ENCODE peak calls at places on chromosomes 1 and 21, in seven cellular contexts. C is effector memory CD4-positive, alpha-beta T cell; G is left ventricle myocardium inferior; V is lower lobe of right lung; L is hepatocyte; K is uterus; X is colonic mucosa. B is an unnamed sample.

GRCh38 chr1:241779897-241780296 is 68.1 kb upstream of the EXO1 start:
- DNase-seq in C (no peak), G (no peak), V (no peak), L (no peak), K (no peak), X (no peak), B (no peak)

GRCh38 chr1:82269466-82269865 is 468.7 kb downstream of the ADGRL2 start:
- DNase-seq in C (no peak), G (no peak), V (no peak), L (peak; percentile 28), K (no peak), X (no peak), B (no peak)

GRCh38 chr1:181117648-181118449 is 29.3 kb downstream of the IER5 start:
- DNase-seq in C (no peak), G (no peak), V (peak; percentile 87), L (peak; percentile 69), K (no peak), X (no peak), B (no peak)

GRCh38 chr1:30109853-30110252 is 613.5 kb downstream of the MATN1 start:
- DNase-seq in C (no peak), G (no peak), V (no peak), L (no peak), K (peak; percentile 51), X (no peak), B (no peak)

GRCh38 chr1:6612641-6613360 is 730 bp upstream of the PHF13 start:
- DNase-seq in C (peak; percentile 8), G (peak; percentile 36), V (peak; percentile 74), L (peak; percentile 82), K (no peak), X (peak; percentile 65), B (no peak)

GRCh38 chr1:245211035-245211749 is 56.4 kb downstream of the KIF26B start:
- DNase-seq in C (no peak), G (no peak), V (no peak), L (no peak), K (no peak), X (no peak), B (no peak)

GRCh38 chr1:24705260-24706073 is 39.8 kb upstream of the CLIC4 start:
- DNase-seq in C (peak; percentile 11), G (peak; percentile 82), V (peak; percentile 89), L (peak; percentile 94), K (peak; percentile 81), X (peak; percentile 88), B (no peak)

GRCh38 chr1:97986041-97987005 is 65.5 kb upstream of the DPYD start:
- DNase-seq in C (no peak), G (no peak), V (no peak), L (no peak), K (no peak), X (no peak), B (peak; percentile 15)

GRCh38 chr1:225474986-225475820 is 47.4 kb upstream of the LBR start:
- DNase-seq in C (peak; percentile 57), G (peak; percentile 59), V (peak; percentile 80), L (peak; percentile 79), K (peak; percentile 59), X (peak; percentile 58), B (peak; percentile 80)

GRCh38 chr1:205091043-205091740 is 6.9 kb upstream of the TMEM81 start:
- DNase-seq in C (no peak), G (no peak), V (no peak), L (no peak), K (no peak), X (no peak), B (no peak)

GRCh38 chr1:180530501-180530900 is 28.1 kb upstream of the ACBD6 start:
- DNase-seq in C (no peak), G (no peak), V (peak; percentile 58), L (peak; percentile 43), K (peak; percentile 27), X (peak; percentile 20), B (no peak)

GRCh38 chr1:22745675-22746585 is 35.3 kb downstream of the EPHB2 start:
- DNase-seq in C (no peak), G (no peak), V (no peak), L (peak; percentile 57), K (no peak), X (peak; percentile 83), B (no peak)

GRCh38 chr1:245153645-245154428 is 948 bp upstream of the KIF26B start:
- DNase-seq in C (no peak), G (no peak), V (peak; percentile 51), L (peak; percentile 44), K (no peak), X (peak; percentile 19), B (peak; percentile 12)

GRCh38 chr1:12604114-12604874 is 13.7 kb downstream of the DHRS3 start:
- DNase-seq in C (peak; percentile 41), G (peak; percentile 42), V (no peak), L (peak; percentile 90), K (peak; percentile 70), X (peak; percentile 55), B (peak; percentile 76)

GRCh38 chr1:92795166-92795565 is 10.3 kb upstream of the EVI5 start:
- DNase-seq in C (no peak), G (no peak), V (no peak), L (no peak), K (no peak), X (no peak), B (no peak)

GRCh38 chr1:20110679-20111078 is 8.7 kb downstream of the PLA2G2D start:
- DNase-seq in C (no peak), G (no peak), V (no peak), L (no peak), K (peak; percentile 66), X (no peak), B (no peak)

GRCh38 chr1:31934706-31935629 is 3.2 kb downstream of the PTP4A2 start:
- DNase-seq in C (no peak), G (no peak), V (no peak), L (peak; percentile 49), K (no peak), X (peak; percentile 67), B (no peak)

GRCh38 chr1:111441573-111442192 is 7.4 kb downstream of the WDR77 start:
- DNase-seq in C (peak; percentile 37), G (no peak), V (no peak), L (peak; percentile 43), K (no peak), X (peak; percentile 29), B (peak; percentile 72)

GRCh38 chr21:38814126-38815059 is 8.7 kb downstream of the ETS2 start:
- DNase-seq in C (no peak), G (no peak), V (no peak), L (no peak), K (no peak), X (peak; percentile 41), B (no peak)

GRCh38 chr1:218817747-218818146 is 355.9 kb upstream of the LYPLAL1 start:
- DNase-seq in C (no peak), G (no peak), V (no peak), L (peak; percentile 37), K (no peak), X (no peak), B (no peak)

GRCh38 chr1:223844962-223845809 is 561 bp downstream of the TP53BP2 start:
- DNase-seq in C (peak; percentile 64), G (peak; percentile 58), V (peak; percentile 77), L (peak; percentile 86), K (peak; percentile 57), X (peak; percentile 57), B (peak; percentile 72)

GRCh38 chr1:201361652-201362504 is 15.6 kb downstream of the TNNT2 start:
- DNase-seq in C (no peak), G (peak; percentile 19), V (peak; percentile 50), L (peak; percentile 71), K (no peak), X (peak; percentile 38), B (no peak)

GRCh38 chr1:21594935-21595897 is 73.9 kb downstream of the RAP1GAP start:
- DNase-seq in C (peak; percentile 17), G (peak; percentile 59), V (peak; percentile 86), L (peak; percentile 67), K (no peak), X (peak; percentile 68), B (peak; percentile 4)

DNA sequence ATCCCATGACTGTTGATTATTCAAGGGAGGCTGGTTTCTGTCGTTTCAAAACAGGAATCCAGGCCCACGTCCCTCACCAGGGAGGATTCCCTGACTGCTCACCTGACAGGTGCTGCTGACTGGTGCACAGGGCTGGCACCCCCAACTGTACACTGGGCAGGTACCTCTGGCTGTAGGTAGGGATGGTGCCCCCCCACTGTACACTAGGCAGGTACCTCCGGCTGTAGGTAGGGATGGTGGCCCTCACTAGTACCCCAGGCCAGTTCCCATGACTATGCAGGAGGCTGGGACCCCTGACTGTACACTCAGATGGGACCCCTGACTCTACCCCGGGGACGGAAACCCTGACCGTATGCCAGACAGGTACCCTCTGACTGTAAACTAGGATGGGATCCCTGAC is 33.6 kb upstream of the PDE9A start:
- DNase-seq in C (no peak), G (no peak), V (no peak), L (no peak), K (peak; percentile 9), X (no peak), B (no peak)
- H3K27ac ChIP-seq in C (no peak overlapping the region), G (no peak overlapping the region), V (no peak overlapping the region), L (no peak overlapping the region), K (no peak overlapping the region), X (no peak overlapping the region), B (no peak overlapping the region)

DNA sequence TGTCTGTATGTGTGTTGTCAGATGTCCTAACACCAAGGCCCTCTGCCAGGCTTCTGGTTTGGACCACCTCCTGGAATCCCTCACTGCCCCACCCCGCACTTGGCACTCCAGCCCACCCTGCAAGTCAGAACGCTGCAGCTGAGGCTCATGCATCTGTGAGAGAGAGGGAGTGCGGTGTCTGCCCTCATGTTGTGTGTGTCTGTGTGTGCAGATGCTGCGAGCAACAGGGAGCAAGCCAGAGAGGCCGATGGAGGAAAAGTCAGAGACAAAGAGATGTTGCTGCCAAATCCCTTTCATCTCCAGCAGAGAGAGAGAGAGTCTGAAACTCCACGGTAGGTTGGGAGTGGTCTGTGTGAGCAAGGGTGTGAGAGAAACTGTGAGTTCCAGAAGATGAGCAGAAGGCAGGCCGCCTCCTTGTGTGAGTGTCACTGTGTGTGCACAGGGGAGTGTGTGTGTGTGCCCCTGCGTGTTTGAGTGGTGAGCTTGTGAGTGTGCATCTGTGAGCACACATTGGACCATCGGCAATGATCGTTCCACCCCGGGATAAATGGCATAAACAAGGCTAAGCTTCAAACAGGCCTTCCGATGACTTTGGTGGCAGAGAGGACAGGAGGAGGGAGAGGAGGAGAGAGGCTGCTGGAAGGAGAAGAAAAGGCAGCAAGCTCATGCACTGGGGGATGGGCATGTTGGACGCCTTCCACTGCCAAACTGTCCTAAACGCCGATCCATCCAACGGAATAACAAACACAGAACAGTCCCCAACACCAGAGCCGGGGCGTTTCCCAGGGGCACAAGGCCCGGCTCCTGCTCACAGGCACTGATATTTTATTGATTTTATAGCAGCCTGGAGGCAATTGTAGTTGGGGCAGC is 99.2 kb upstream of the GRIK3 start:
- DNase-seq in C (no peak), G (no peak), V (no peak), L (peak; percentile 9), K (no peak), X (no peak), B (no peak)
- H3K4me1 ChIP-seq in C (no peaks in the 10 kb centered on the region), G (no peaks in the 10 kb centered on the region), V (no peaks in the 10 kb centered on the region), L (no peaks in the 10 kb centered on the region), K (no peaks in the 10 kb centered on the region), X (no peaks in the 10 kb centered on the region), B (no peaks in the 10 kb centered on the region)

GRCh38 chr1:234586892-234587445 is 23.0 kb downstream of the IRF2BP2 start:
- DNase-seq in C (no peak), G (no peak), V (no peak), L (no peak), K (no peak), X (no peak), B (no peak)
- H3K27ac ChIP-seq in C (no peak overlapping the region), G (peak overlapping the region; percentile 91), V (no peak overlapping the region), L (no peak overlapping the region), K (peak overlapping the region; percentile 79), X (no peak overlapping the region), B (no peak overlapping the region)

GRCh38 chr1:58587667-58588066 is 10.6 kb upstream of the TACSTD2 start:
- DNase-seq in C (no peak), G (no peak), V (no peak), L (no peak), K (no peak), X (no peak), B (no peak)
- H3K4me1 ChIP-seq in C (no peaks in the 10 kb centered on the region), G (peaks cover 22% of the 10 kb centered on the region), V (peaks cover 43% of the 10 kb centered on the region), L (peaks cover 8% of the 10 kb centered on the region), K (no peaks in the 10 kb centered on the region), X (no peaks in the 10 kb centered on the region), B (no peaks in the 10 kb centered on the region)

GRCh38 chr21:26736449-26736848 is 108.8 kb downstream of the ADAMTS1 start:
- DNase-seq in C (no peak), G (no peak), V (no peak), L (no peak), K (no peak), X (no peak), B (no peak)
- H3K27ac ChIP-seq in C (no peak overlapping the region), G (no peak overlapping the region), V (no peak overlapping the region), L (no peak overlapping the region), K (no peak overlapping the region), X (no peak overlapping the region), B (no peak overlapping the region)

B was measured in CD4-positive, alpha-beta memory T cell.